ENCODE peak calls at places on chromosome 7, in five cellular contexts. X is H7, I is GM23248, Q is GM13977, K is NT2/D1. V is an unnamed sample.

GRCh38 chr7:155483868-155484325 is 26.0 kb downstream of the EN2 start:
- DNase-seq in I (no peak), X (no peak), K (no peak), Q (no peak), V (no peak)

GRCh38 chr7:4048336-4048735 is 633.8 kb upstream of the FOXK1 start:
- DNase-seq in I (no peak), Q (no peak), K (no peak), X (no peak), V (no peak)

GRCh38 chr7:55055479-55055878 is 36.7 kb downstream of the EGFR start:
- DNase-seq in I (peak; percentile 91), Q (no peak), K (no peak), X (no peak), V (peak; percentile 71)

GRCh38 chr7:337567-337951 is 47.6 kb downstream of the FOXL3 start:
- DNase-seq in K (no peak), X (no peak), I (no peak), Q (no peak), V (no peak)

GRCh38 chr7:27157717-27158431 is 1.4 kb upstream of the HOXA7 start:
- DNase-seq in Q (no peak), X (peak; percentile 60), I (no peak), K (no peak), V (no peak)

GRCh38 chr7:2029936-2030335 is 202.8 kb downstream of the MAD1L1 start:
- DNase-seq in K (no peak), I (no peak), Q (no peak), X (peak; percentile 20), V (no peak)

GRCh38 chr7:109343662-109344061 is 774.0 kb downstream of the DNAJB9 start:
- DNase-seq in Q (no peak), I (peak; percentile 0), K (no peak), X (no peak), V (no peak)

GRCh38 chr7:55552320-55553086 is 19.8 kb downstream of the VOPP1 start:
- DNase-seq in Q (no peak), X (no peak), I (peak; percentile 88), K (no peak), V (peak; percentile 61)

GRCh38 chr7:69457912-69458491 is 140.3 kb upstream of the AUTS2 start:
- DNase-seq in Q (no peak), K (peak; percentile 84), X (peak; percentile 35), I (peak; percentile 46), V (peak; percentile 16)

GRCh38 chr7:128738570-128739047 is 550 bp upstream of the CALU start:
- DNase-seq in Q (peak; percentile 35), I (peak; percentile 81), X (no peak), K (no peak), V (peak; percentile 75)

GRCh38 chr7:28793383-28793782 is 164.7 kb downstream of the TRIL start:
- DNase-seq in Q (no peak), X (no peak), I (no peak), K (no peak), V (no peak)

GRCh38 chr7:114922151-114922651 is 307 bp downstream of the MDFIC start:
- DNase-seq in Q (peak; percentile 74), I (peak; percentile 90), X (peak; percentile 77), K (no peak), V (peak; percentile 66)

GRCh38 chr7:87599336-87599735 is 1.3 kb downstream of the ABCB1 start:
- DNase-seq in I (no peak), Q (peak; percentile 79), X (no peak), K (no peak), V (no peak)

GRCh38 chr7:128697301-128697905 is 25.3 kb downstream of the GARIN1A start:
- DNase-seq in K (no peak), I (peak; percentile 97), X (peak; percentile 89), Q (peak; percentile 70), V (peak; percentile 60)

GRCh38 chr7:40138973-40139372 is 4.2 kb downstream of the SUGCT start:
- DNase-seq in Q (no peak), I (no peak), K (no peak), X (no peak), V (no peak)

GRCh38 chr7:19107392-19108147 is 9.9 kb downstream of the TWIST1 start:
- DNase-seq in K (peak; percentile 46), X (peak; percentile 63), I (peak; percentile 88), Q (no peak), V (peak; percentile 81)